ENCODE peak calls at places on chromosomes 1 and 21, in six cellular contexts. Y, U, T, P, S and R are unnamed samples.

GRCh38 chr1:223364685-223365382 is 858 bp upstream of the SUSD4 start:
- DNase-seq in Y (peak), U (no peak), T (no peak), P (peak), S (no peak), R (no peak)

GRCh38 chr1:30765610-30766434 is 8.2 kb upstream of the LAPTM5 start:
- DNase-seq in Y (no peak), U (no peak), T (no peak), P (no peak), S (no peak), R (no peak)

GRCh38 chr1:20136249-20136648 is 2.9 kb upstream of the PLA2G2F start:
- DNase-seq in Y (no peak), U (no peak), T (no peak), P (no peak), S (no peak), R (no peak)

GRCh38 chr1:39692152-39693064 is 1.2 kb upstream of the HPCAL4 start:
- DNase-seq in Y (peak), U (no peak), T (no peak), P (no peak), S (no peak), R (no peak)

GRCh38 chr1:206468571-206468970 is 1.7 kb upstream of the IKBKE start:
- DNase-seq in Y (no peak), U (no peak), T (no peak), P (peak), S (peak), R (no peak)

GRCh38 chr1:67618285-67619018 is 66.5 kb upstream of the GADD45A start:
- DNase-seq in Y (no peak), U (peak), T (peak), P (no peak), S (no peak), R (no peak)

GRCh38 chr1:50417487-50417886 is 5.8 kb downstream of the DMRTA2 start:
- DNase-seq in Y (peak), U (no peak), T (no peak), P (no peak), S (no peak), R (no peak)

GRCh38 chr1:17542696-17543095 is 3.2 kb downstream of the ARHGEF10L start:
- DNase-seq in Y (no peak), U (no peak), T (no peak), P (no peak), S (peak), R (no peak)

GRCh38 chr21:41411449-41412089 is 14.5 kb upstream of the MX1 start:
- DNase-seq in Y (no peak), U (peak), T (no peak), P (peak), S (peak), R (no peak)

GRCh38 chr1:225580180-225581099 is 72.5 kb downstream of the ENAH start:
- DNase-seq in Y (no peak), U (no peak), T (no peak), P (no peak), S (no peak), R (no peak)

GRCh38 chr1:228956864-228957263 is 221.6 kb downstream of the RHOU start:
- DNase-seq in Y (no peak), U (no peak), T (no peak), P (no peak), S (no peak), R (no peak)

GRCh38 chr1:235011599-235012435 is 116.8 kb downstream of the TOMM20 start:
- DNase-seq in Y (no peak), U (peak), T (peak), P (peak), S (no peak), R (peak)

GRCh38 chr1:39990428-39990827 is 35.5 kb downstream of the MFSD2A start:
- DNase-seq in Y (no peak), U (no peak), T (no peak), P (no peak), S (no peak), R (no peak)

GRCh38 chr1:30990594-30990993 is 74.9 kb downstream of the PUM1 start:
- DNase-seq in Y (no peak), U (no peak), T (no peak), P (no peak), S (no peak), R (no peak)

GRCh38 chr1:215606564-215607168 is 39.6 kb downstream of the KCTD3 start:
- DNase-seq in Y (no peak), U (no peak), T (no peak), P (peak), S (no peak), R (no peak)

GRCh38 chr1:66933887-66934700 is 9.3 kb downstream of the MIER1 start:
- DNase-seq in Y (no peak), U (peak), T (peak), P (no peak), S (no peak), R (no peak)

GRCh38 chr1:244732846-244733450 is 80.0 kb downstream of the DESI2 start:
- DNase-seq in Y (no peak), U (no peak), T (no peak), P (no peak), S (no peak), R (no peak)
- TF ChIP-seq MAX in Y (no peak), U (no peak), T (no peak), P (no peak), S (no peak), R (no peak)

GRCh38 chr1:150235436-150235851 is 468 bp downstream of the ANP32E start:
- DNase-seq in Y (no peak), U (no peak), T (peak), P (peak), S (no peak), R (no peak)
- TF ChIP-seq MAX in Y (no peak), U (no peak), T (no peak), P (no peak), S (no peak), R (no peak)

GRCh38 chr1:154657547-154657946 is 49.6 kb upstream of the ADAR start:
- DNase-seq in Y (no peak), U (no peak), T (no peak), P (peak), S (no peak), R (no peak)

GRCh38 chr1:154663656-154664055 is 55.7 kb upstream of the ADAR start:
- DNase-seq in Y (no peak), U (peak), T (no peak), P (no peak), S (no peak), R (no peak)

GRCh38 chr1:154664331-154664730 is 56.3 kb upstream of the ADAR start:
- DNase-seq in Y (no peak), U (no peak), T (no peak), P (no peak), S (no peak), R (no peak)

GRCh38 chr1:154659823-154660592 is 52.0 kb upstream of the ADAR start:
- DNase-seq in Y (no peak), U (no peak), T (no peak), P (no peak), S (no peak), R (no peak)

DNA sequence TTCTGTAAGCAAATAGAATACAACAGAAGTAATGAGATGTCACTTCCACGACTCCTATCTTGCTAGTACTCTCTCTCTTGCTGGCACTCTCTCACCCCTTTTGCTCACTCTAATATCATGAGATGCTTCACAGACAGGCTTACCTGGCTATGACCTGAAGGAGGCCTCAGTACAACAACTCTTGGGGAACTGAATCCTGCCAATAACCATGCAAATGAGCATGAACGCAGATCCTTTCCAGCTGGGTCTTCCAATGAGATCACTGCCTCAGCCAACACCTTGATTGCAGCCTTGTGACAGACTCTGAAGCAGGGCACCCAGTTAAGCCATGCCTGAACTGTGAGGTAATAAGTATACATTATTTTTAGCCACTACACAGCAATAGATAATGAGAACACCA is 53.1 kb upstream of the ADAR start:
- DNase-seq in Y (no peak), U (no peak), T (no peak), P (no peak), S (no peak), R (no peak)
- TF ChIP-seq MAX in Y (no peak), U (no peak), T (no peak), P (no peak), S (no peak), R (no peak)

DNA sequence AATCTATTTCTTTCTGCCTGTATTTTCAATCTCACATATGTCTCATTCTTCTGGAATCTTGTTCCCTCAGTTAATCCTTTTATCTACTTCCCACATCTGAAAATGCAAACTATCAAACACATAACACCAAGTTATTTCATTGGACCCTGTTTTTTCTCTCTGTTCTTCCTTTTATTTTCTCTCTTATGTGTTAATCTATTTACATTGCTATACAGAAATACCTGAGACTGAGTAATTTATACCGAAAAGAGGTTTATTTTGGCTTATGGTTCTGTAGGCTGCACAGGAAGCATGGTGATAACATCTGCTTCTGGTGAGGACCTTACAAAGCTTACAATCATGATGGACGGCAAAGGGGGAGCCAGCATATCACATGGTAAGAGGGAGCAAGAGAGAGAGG is 247.6 kb downstream of the TGFB2 start:
- DNase-seq in Y (no peak), U (peak), T (peak), P (no peak), S (peak), R (no peak)
- TF ChIP-seq MAX in Y (no peak), U (no peak), T (no peak), P (no peak), S (no peak), R (no peak)

DNA sequence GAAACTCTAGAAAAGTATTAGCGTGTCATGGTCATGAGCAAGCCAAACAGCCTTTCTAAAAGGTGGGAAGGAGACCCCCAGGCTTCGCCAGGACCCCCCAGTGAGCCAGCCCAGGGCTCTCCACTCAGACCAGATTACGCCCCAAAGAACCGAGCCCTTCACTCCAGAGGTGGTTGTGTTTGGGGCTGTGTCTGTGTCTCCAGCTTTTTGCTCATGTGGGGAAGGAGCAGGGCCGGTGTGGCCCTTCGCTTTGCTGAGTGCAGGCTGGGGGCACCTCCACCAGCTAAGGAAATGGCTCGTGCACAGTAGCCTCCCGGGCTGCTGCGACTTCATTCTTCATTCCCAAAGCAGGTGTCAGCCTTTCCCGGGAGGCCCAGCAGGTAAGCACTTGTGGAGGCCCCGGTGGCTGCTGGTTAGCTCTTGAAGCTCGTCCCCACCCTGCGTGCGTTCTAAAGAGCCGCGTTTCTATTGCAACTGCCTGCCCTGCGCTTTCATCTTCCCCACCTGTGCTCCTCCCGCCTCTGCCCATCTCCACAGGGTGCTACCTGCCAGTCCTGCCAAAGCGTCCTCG is 531 bp downstream of the TSPEAR start:
- DNase-seq in Y (peak), U (no peak), T (no peak), P (no peak), S (no peak), R (no peak)
- TF ChIP-seq MAX in Y (no peak), U (no peak), T (no peak), P (no peak), S (no peak), R (no peak)

GRCh38 chr1:44436401-44437394 is 31.6 kb downstream of the RNF220 start:
- DNase-seq in Y (no peak), U (no peak), T (no peak), P (no peak), S (no peak), R (no peak)

DNA sequence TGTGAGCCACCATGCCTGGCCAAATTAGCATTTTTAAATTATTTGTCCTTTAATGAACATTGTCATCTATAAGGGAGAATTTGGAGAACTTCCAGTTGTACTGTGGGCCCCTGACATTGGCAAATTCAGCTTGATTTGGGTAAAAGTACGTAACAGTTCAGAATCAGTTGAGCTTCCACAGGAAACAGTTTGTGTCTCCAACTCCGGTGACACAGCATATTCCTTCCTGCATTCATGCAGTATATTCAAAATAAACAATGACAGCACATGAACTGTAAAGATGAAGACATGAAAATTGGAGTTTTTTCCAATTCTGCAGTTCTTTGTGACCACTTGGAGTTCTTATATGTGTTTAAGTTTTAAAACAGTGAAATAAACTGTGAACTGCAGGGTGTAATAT is 28.2 kb downstream of the RNF220 start:
- DNase-seq in Y (no peak), U (no peak), T (peak), P (no peak), S (no peak), R (no peak)
- TF ChIP-seq MAX in Y (no peak), U (no peak), T (no peak), P (no peak), S (no peak), R (no peak)